ENCODE peak calls at places on chromosomes 11 and 22, in five cellular contexts. O, N, U, F and X are unnamed samples.
A peak's percentile ranks its signal among the peaks of the same experiment; 100 is the strongest.

GRCh38 chr22:21735198-21736083 is at the start of gene YPEL1:
- DNase-seq in O (peak; percentile 95), N (peak; percentile 74), U (peak; percentile 99), F (peak; percentile 97), X (peak; percentile 92)

GRCh38 chr11:45378516-45378915 is 92.4 kb upstream of the SYT13 start:
- DNase-seq in O (no peak), N (no peak), U (no peak), F (no peak), X (no peak)

GRCh38 chr11:34194576-34195335 is 89.3 kb downstream of the NAT10 start:
- DNase-seq in O (no peak), N (no peak), U (no peak), F (no peak), X (no peak)

GRCh38 chr11:102669664-102670063 is 35.9 kb downstream of the MMP27 start:
- DNase-seq in O (no peak), N (no peak), U (no peak), F (no peak), X (no peak)

GRCh38 chr11:44854146-44854545 is 96.5 kb downstream of the TP53I11 start:
- DNase-seq in O (no peak), N (no peak), U (peak; percentile 44), F (no peak), X (no peak)

GRCh38 chr11:87560352-87560751 is 522.6 kb downstream of the TMEM135 start:
- DNase-seq in O (no peak), N (no peak), U (no peak), F (no peak), X (no peak)

GRCh38 chr11:76270387-76270786 is 64.1 kb upstream of the WNT11 start:
- DNase-seq in O (peak; percentile 63), N (no peak), U (no peak), F (no peak), X (no peak)

GRCh38 chr11:79932612-79933011 is 491.8 kb upstream of the TENM4 start:
- DNase-seq in O (no peak), N (no peak), U (no peak), F (no peak), X (no peak)

GRCh38 chr11:126744699-126745098 is 255.9 kb downstream of the KIRREL3 start:
- DNase-seq in O (no peak), N (no peak), U (no peak), F (no peak), X (no peak)

GRCh38 chr22:21866821-21867527 is 471 bp downstream of the MAPK1 start:
- DNase-seq in O (peak; percentile 25), N (no peak), U (no peak), F (peak; percentile 26), X (no peak)

GRCh38 chr11:71309611-71310010 is 57.2 kb upstream of the SHANK2 start:
- DNase-seq in O (no peak), N (no peak), U (no peak), F (no peak), X (no peak)

GRCh38 chr11:125995313-125995712 is 49.5 kb downstream of the VSIG10L2 start:
- DNase-seq in O (no peak), N (no peak), U (no peak), F (no peak), X (no peak)

GRCh38 chr11:61139391-61139790 is 21.8 kb downstream of the VPS37C start:
- DNase-seq in O (no peak), N (no peak), U (no peak), F (no peak), X (no peak)

GRCh38 chr11:46116007-46116711 is 5.1 kb downstream of the PHF21A start:
- DNase-seq in O (no peak), N (no peak), U (no peak), F (no peak), X (no peak)

GRCh38 chr22:35313311-35314121 is 13.8 kb downstream of the TOM1 start:
- DNase-seq in O (peak; percentile 14), N (peak; percentile 69), U (peak; percentile 58), F (peak; percentile 70), X (peak; percentile 42)

GRCh38 chr11:120294096-120294495 is 31.0 kb upstream of the TLCD5 start:
- DNase-seq in O (no peak), N (no peak), U (no peak), F (no peak), X (no peak)

GRCh38 chr11:282171-282570 is 4.0 kb downstream of the NLRP6 start:
- DNase-seq in O (no peak), N (no peak), U (no peak), F (no peak), X (no peak)

GRCh38 chr11:17788084-17788483 is 53.5 kb downstream of the KCNC1 start:
- DNase-seq in O (no peak), N (no peak), U (no peak), F (no peak), X (no peak)

GRCh38 chr11:133898031-133898769 is 52.9 kb upstream of the SPATA19 start:
- DNase-seq in O (no peak), N (no peak), U (no peak), F (no peak), X (no peak)

GRCh38 chr22:35630387-35630793 is 13.3 kb upstream of the MB start:
- DNase-seq in O (no peak), N (no peak), U (no peak), F (no peak), X (no peak)

GRCh38 chr11:45725776-45726606 is 60.6 kb upstream of the CHST1 start:
- DNase-seq in O (no peak), N (no peak), U (no peak), F (no peak), X (no peak)

GRCh38 chr11:120134106-120134930 is 3.6 kb downstream of the TRIM29 start:
- DNase-seq in O (peak; percentile 15), N (no peak), U (no peak), F (peak; percentile 6), X (no peak)

GRCh38 chr11:121523581-121524232 is 70.9 kb upstream of the SORL1-AS1 start:
- DNase-seq in O (no peak), N (no peak), U (no peak), F (no peak), X (no peak)

GRCh38 chr22:20128902-20129746 is 2.5 kb upstream of the ZDHHC8 start:
- DNase-seq in O (no peak), N (no peak), U (peak; percentile 34), F (no peak), X (no peak)

GRCh38 chr11:20840341-20840740 is 171.0 kb downstream of the NELL1 start:
- DNase-seq in O (no peak), N (no peak), U (no peak), F (no peak), X (no peak)

GRCh38 chr11:36741515-36741914 is 143.5 kb upstream of the RAG2 start:
- DNase-seq in O (no peak), N (no peak), U (no peak), F (no peak), X (no peak)

GRCh38 chr11:36746886-36747710 is 149.1 kb upstream of the RAG2 start:
- DNase-seq in O (peak; percentile 90), N (peak; percentile 37), U (peak; percentile 91), F (peak; percentile 83), X (peak; percentile 82)

GRCh38 chr11:36743039-36743438 is 145.0 kb upstream of the RAG2 start:
- DNase-seq in O (no peak), N (no peak), U (no peak), F (no peak), X (no peak)

GRCh38 chr11:36748856-36749255 is 150.8 kb upstream of the RAG2 start:
- DNase-seq in O (no peak), N (no peak), U (no peak), F (no peak), X (no peak)

DNA sequence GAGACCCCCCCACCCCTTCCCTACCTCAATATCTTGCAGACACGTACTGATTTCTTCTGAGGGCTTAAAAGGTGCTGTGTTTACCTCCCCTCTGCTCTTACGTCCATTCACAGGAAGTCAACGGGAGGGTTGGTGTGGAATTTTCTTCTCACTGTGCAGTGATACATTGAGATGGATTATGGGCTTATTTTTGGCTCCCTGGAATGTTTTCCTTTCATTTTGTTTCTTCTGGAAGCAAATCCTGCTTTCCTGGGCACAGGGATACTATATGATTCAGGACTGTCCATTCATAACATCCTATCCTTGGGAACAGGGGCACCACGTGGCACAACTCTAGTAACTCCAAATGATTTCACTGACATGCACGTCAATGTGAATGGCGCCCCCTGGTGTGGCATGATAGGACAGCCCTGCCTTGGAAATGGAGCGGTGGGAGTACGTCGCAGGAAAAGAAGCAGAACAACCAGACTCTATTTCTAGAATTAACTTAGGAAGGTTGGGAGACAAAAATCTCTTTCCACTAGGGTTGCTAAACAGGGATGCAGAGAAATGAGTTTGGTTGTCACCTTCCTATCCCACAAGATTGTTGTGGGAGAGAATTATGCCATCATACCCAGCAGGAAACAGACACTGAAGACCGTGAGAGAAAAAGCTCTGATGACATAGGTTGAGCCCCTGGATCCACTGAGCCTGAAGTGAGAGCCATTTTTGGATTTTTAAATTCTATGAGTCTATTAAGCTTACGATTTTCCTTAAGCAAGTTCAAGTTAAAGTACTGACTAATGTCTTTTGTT is 146.5 kb upstream of the RAG2 start:
- DNase-seq in O (peak; percentile 80), N (no peak), U (peak; percentile 70), F (peak; percentile 72), X (no peak)
- TF ChIP-seq CTCF in O (peak; percentile 72), N (peak; percentile 83), U (peak; percentile 63), F (peak; percentile 79), X (peak; percentile 68)

GRCh38 chr11:118485273-118485672 is 42.0 kb upstream of the TTC36 start:
- DNase-seq in O (no peak), N (no peak), U (no peak), F (no peak), X (no peak)
- TF ChIP-seq CTCF in O (no peak), N (no peak), U (no peak), F (no peak), X (peak; percentile 3)

GRCh38 chr11:2693851-2694261 is 5.9 kb downstream of the KCNQ1OT1 start:
- DNase-seq in O (peak; percentile 9), N (no peak), U (no peak), F (peak; percentile 7), X (no peak)
- TF ChIP-seq CTCF in O (no peak), N (no peak), U (no peak), F (no peak), X (no peak)

DNA sequence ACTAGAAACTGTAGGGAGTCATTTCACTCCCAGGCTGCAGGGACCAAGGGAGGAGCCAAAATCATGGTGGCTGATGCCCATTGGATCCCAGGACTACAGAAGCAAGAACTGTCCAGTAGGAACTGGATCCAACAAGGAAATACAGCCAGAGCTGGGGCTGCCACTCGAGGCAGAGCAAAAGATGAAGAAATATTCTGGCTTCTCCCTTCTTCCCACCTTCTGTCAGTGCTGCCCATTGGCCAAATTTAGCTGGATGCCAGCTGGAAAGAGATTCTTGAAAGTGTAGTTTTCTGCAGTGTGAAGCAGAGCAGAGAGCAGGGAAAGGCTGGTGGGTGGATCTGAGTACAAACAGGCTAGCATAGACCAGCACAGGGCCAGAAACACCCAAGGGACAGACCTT is 45.6 kb downstream of the COMMD9 start:
- DNase-seq in O (no peak), N (no peak), U (no peak), F (no peak), X (no peak)
- TF ChIP-seq CTCF in O (no peak), N (no peak), U (no peak), F (no peak), X (no peak)